ENCODE peak calls at places on chromosomes 2 and 18, in four cellular contexts. P is neural progenitor cell, C is aorta, N is RCC 7860. X is an unnamed sample.

GRCh38 chr2:207223051-207223450 is 57.3 kb upstream of the KLF7 start:
- DNase-seq in P (no peak), C (no peak), N (peak; percentile 87), X (no peak)

GRCh38 chr2:136801628-136802027 is 36.3 kb downstream of the THSD7B start:
- DNase-seq in P (no peak), C (no peak), N (no peak), X (no peak)

GRCh38 chr18:76772665-76773064 is 49.7 kb upstream of the ZNF236 start:
- DNase-seq in P (no peak), C (no peak), N (no peak), X (no peak)

GRCh38 chr2:24360050-24360962 is at the start of gene ITSN2:
- DNase-seq in P (peak; percentile 91), C (peak; percentile 89), N (peak; percentile 47), X (peak; percentile 32)

GRCh38 chr2:29015701-29016470 is 34.8 kb downstream of the TOGARAM2 start:
- DNase-seq in P (no peak), C (no peak), N (no peak), X (no peak)

GRCh38 chr2:127573298-127573697 is 37.8 kb downstream of the MYO7B start:
- DNase-seq in P (no peak), C (no peak), N (no peak), X (no peak)

GRCh38 chr2:39547811-39548719 is 111.0 kb upstream of the MAP4K3 start:
- DNase-seq in P (no peak), C (no peak), N (no peak), X (no peak)

GRCh38 chr2:209663149-209663548 is 108.5 kb upstream of the UNC80 start:
- DNase-seq in P (peak; percentile 14), C (no peak), N (peak; percentile 49), X (no peak)

GRCh38 chr2:236172866-236173733 is 4.9 kb upstream of the GBX2 start:
- DNase-seq in P (peak; percentile 59), C (no peak), N (no peak), X (no peak)